ENCODE peak calls at places on chromosome 9, in eight cellular contexts. D is IMR-90, X is H54, P is HepG2, F is NB4, H is heart left ventricle, V is uterus, W is GM12892. L is an unnamed sample.

GRCh38 chr9:77161191-77161590 is 16.1 kb upstream of the VPS13A start:
- DNase-seq in D (no peak), X (no peak), P (no peak), F (no peak), H (no peak), V (no peak), W (no peak), L (peak; percentile 4)

GRCh38 chr9:16705121-16705604 is 165.3 kb downstream of the BNC2 start:
- DNase-seq in D (peak; percentile 97), X (peak; percentile 67), P (no peak), F (no peak), H (peak; percentile 87), V (peak; percentile 88), W (no peak), L (no peak)

GRCh38 chr9:13485068-13485596 is 205.6 kb upstream of the MPDZ start:
- DNase-seq in D (peak; percentile 31), X (no peak), P (no peak), F (no peak), H (peak; percentile 79), V (peak; percentile 75), W (no peak), L (no peak)

GRCh38 chr9:71819115-71819739 is 50.9 kb upstream of the CEMIP2 start:
- DNase-seq in D (peak; percentile 39), X (no peak), P (peak; percentile 16), F (peak; percentile 15), H (no peak), V (no peak), W (no peak), L (peak; percentile 66)

GRCh38 chr9:130681769-130682489 is 11.7 kb upstream of the EXOSC2 start:
- DNase-seq in D (no peak), X (peak; percentile 12), P (no peak), F (peak; percentile 74), H (no peak), V (no peak), W (no peak), L (peak; percentile 55)

GRCh38 chr9:108274971-108275370 is 580.8 kb downstream of the ACTL7B start:
- DNase-seq in D (no peak), X (no peak), P (no peak), F (no peak), H (no peak), V (no peak), W (no peak), L (no peak)

GRCh38 chr9:113592806-113593575 is 129.5 kb downstream of the RGS3 start:
- DNase-seq in D (no peak), X (no peak), P (no peak), F (no peak), H (no peak), V (no peak), W (no peak), L (no peak)

GRCh38 chr9:116090030-116090770 is 63.4 kb upstream of the PAPPA start:
- DNase-seq in D (no peak), X (no peak), P (no peak), F (no peak), H (no peak), V (no peak), W (no peak), L (no peak)

GRCh38 chr9:83560169-83560826 is 22.1 kb upstream of the FRMD3 start:
- DNase-seq in D (no peak), X (no peak), P (no peak), F (no peak), H (peak; percentile 77), V (no peak), W (no peak), L (no peak)

GRCh38 chr9:128631636-128632035 is 25.0 kb downstream of the DYNC2I2 start:
- DNase-seq in D (no peak), X (no peak), P (no peak), F (no peak), H (no peak), V (no peak), W (no peak), L (no peak)

GRCh38 chr9:108994695-108995094 is 18.6 kb downstream of the CTNNAL1 start:
- DNase-seq in D (peak; percentile 58), X (no peak), P (no peak), F (peak; percentile 63), H (peak; percentile 78), V (no peak), W (no peak), L (peak; percentile 61)

GRCh38 chr9:92097997-92098482 is 17.2 kb downstream of the SPTLC1 start:
- DNase-seq in D (peak; percentile 30), X (no peak), P (no peak), F (no peak), H (peak; percentile 82), V (peak; percentile 47), W (no peak), L (peak; percentile 53)
- TF ChIP-seq POLR2A in D (no peak), X (no peak), P (no peak), F (no peak), H (no peak), V (no peak), W (no peak), L (no peak)

GRCh38 chr9:642014-642413 is 199.5 kb upstream of the DMRT1 start:
- DNase-seq in D (no peak), X (no peak), P (no peak), F (peak; percentile 95), H (no peak), V (no peak), W (no peak), L (no peak)
- TF ChIP-seq POLR2A in D (no peak), X (no peak), P (no peak), F (no peak), H (no peak), V (no peak), W (no peak), L (no peak)

DNA sequence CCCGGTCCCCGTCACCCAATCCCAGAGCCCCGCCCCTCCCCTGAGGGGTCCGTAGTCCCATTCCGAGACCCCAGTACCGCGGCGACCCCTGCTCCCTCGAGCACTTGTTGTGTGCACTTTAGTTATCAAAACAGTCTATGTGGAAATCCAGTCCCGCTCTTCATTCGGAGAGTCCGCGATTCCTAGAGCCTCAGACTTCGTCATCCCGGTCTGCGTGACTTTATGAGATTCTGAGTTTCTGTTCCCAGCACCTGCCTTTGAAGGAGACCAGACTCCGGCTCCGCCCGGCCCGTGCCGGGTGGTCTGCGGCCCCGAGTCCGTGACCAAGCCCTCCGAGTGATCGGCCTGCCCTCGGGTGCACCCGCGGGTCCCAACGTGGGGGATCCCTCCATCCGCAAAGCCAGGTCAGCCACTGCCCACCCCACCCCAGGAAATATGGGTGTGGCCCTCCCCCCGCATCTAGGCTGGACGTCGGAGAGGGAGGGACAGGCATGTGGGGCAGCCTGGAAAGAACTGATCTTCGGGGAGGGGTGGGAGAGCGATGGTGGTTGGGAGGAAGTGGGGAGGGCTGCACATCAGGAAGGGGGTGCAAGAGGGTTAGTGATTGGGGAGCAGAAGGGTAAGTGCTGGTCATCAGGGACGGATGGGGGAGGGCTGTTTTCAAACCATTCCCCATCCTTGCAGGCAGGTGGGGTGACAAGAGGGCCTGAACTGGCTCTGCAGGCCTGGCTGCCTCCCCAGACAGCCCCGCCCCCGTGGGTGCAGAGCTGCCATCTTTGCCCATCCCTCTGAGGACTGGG is 571 bp downstream of the LRSAM1 start:
- DNase-seq in D (peak; percentile 57), X (peak; percentile 91), P (no peak), F (peak; percentile 61), H (peak; percentile 62), V (peak; percentile 63), W (peak; percentile 49), L (peak; percentile 75)
- TF ChIP-seq POLR2A in D (no peak), X (peak; percentile 35), P (no peak), F (no peak), H (no peak), V (no peak), W (no peak), L (no peak)

GRCh38 chr9:89387197-89387849 is 69.0 kb downstream of the SECISBP2 start:
- DNase-seq in D (no peak), X (no peak), P (no peak), F (no peak), H (no peak), V (no peak), W (no peak), L (no peak)
- TF ChIP-seq POLR2A in D (no peak), X (no peak), P (no peak), F (no peak), H (no peak), V (no peak), W (no peak), L (no peak)

GRCh38 chr9:136939996-136940525 is 4.5 kb downstream of the FBXW5 start:
- DNase-seq in D (no peak), X (no peak), P (no peak), F (no peak), H (peak; percentile 91), V (no peak), W (no peak), L (no peak)
- TF ChIP-seq POLR2A in D (no peak), X (no peak), P (no peak), F (no peak), H (no peak), V (no peak), W (no peak), L (peak; percentile 28)

GRCh38 chr9:21287280-21287679 is 17.8 kb downstream of the IFNA5 start:
- DNase-seq in D (no peak), X (no peak), P (no peak), F (peak; percentile 29), H (no peak), V (no peak), W (no peak), L (no peak)

GRCh38 chr9:21286654-21287053 is 18.5 kb downstream of the IFNA5 start:
- DNase-seq in D (no peak), X (no peak), P (no peak), F (peak; percentile 53), H (no peak), V (no peak), W (no peak), L (no peak)

DNA sequence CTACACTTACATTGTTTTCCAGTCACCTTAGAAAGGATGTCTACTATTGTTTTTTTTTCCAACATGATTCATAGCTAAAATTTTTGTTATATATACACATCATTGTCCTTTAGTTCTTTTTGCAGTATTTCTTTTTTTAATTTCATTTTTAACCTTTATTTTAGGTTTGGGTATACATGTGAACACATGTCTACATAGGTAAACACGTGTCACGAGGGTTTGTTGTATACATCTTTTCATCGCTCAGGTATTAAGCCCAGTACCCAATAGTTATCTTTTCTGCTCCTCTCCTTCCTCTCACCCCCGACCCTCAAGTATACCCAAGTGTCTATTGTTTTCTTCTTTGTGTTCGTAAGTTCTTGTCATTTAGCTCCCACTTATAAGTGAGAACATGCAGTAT is 19.0 kb downstream of the IFNA5 start:
- DNase-seq in D (no peak), X (no peak), P (no peak), F (no peak), H (no peak), V (no peak), W (no peak), L (no peak)
- TF ChIP-seq POLR2A in D (no peak), X (no peak), P (no peak), F (no peak), H (no peak), V (no peak), W (no peak), L (no peak)

GRCh38 chr9:35646583-35647265 is 4.0 kb downstream of the SIT1 start:
- DNase-seq in D (peak; percentile 82), X (peak; percentile 80), P (peak; percentile 78), F (peak; percentile 99), H (peak; percentile 95), V (peak; percentile 96), W (peak; percentile 95), L (peak; percentile 87)
- TF ChIP-seq POLR2A in D (peak; percentile 48), X (peak; percentile 53), P (peak; percentile 64), F (peak; percentile 45), H (peak; percentile 85), V (peak; percentile 95), W (peak; percentile 61), L (peak; percentile 49)

L was measured in erythroblast.